ENCODE peak calls at places on chromosomes 13 and 19, in ten cellular contexts. J, W, R, P, S, U, B, Y, X and T are unnamed samples.

GRCh38 chr13:113458218-113459065 is 5.2 kb upstream of the ADPRHL1 start:
- DNase-seq in J (peak; percentile 46), W (no peak), R (no peak), P (peak; percentile 37), S (peak; percentile 14), U (no peak), B (no peak), Y (no peak), X (no peak), T (no peak)

GRCh38 chr19:34504809-34505291 is 23.3 kb downstream of the WTIP start:
- DNase-seq in J (no peak), W (no peak), R (no peak), P (no peak), S (no peak), U (no peak), B (no peak), Y (no peak), X (no peak), T (peak; percentile 77)

GRCh38 chr19:35408284-35409171 is 37.7 kb downstream of the GPR42 start:
- DNase-seq in J (no peak), W (no peak), R (no peak), P (no peak), S (no peak), U (no peak), B (no peak), Y (no peak), X (no peak), T (no peak)

GRCh38 chr19:41990028-41990427 is 4.0 kb downstream of the ATP1A3 start:
- DNase-seq in J (no peak), W (no peak), R (no peak), P (no peak), S (no peak), U (no peak), B (no peak), Y (no peak), X (no peak), T (no peak)

GRCh38 chr13:85266331-85266730 is 532.9 kb downstream of the SLITRK6 start:
- DNase-seq in J (peak; percentile 2), W (no peak), R (no peak), P (peak; percentile 46), S (no peak), U (no peak), B (no peak), Y (no peak), X (no peak), T (no peak)

GRCh38 chr19:37997911-37998344 is 90.9 kb downstream of the SIPA1L3 start:
- DNase-seq in J (no peak), W (peak; percentile 46), R (no peak), P (peak; percentile 97), S (no peak), U (no peak), B (no peak), Y (no peak), X (no peak), T (no peak)

GRCh38 chr13:74773263-74773662 is 639.1 kb upstream of the KLF12 start:
- DNase-seq in J (no peak), W (no peak), R (no peak), P (no peak), S (no peak), U (no peak), B (no peak), Y (no peak), X (no peak), T (no peak)

GRCh38 chr19:7115721-7116120 is 46.2 kb downstream of the ZNF557 start:
- DNase-seq in J (no peak), W (no peak), R (no peak), P (no peak), S (no peak), U (no peak), B (no peak), Y (no peak), X (no peak), T (no peak)

GRCh38 chr19:1769645-1769985 is 16.3 kb downstream of the ONECUT3 start:
- DNase-seq in J (no peak), W (no peak), R (no peak), P (no peak), S (no peak), U (no peak), B (no peak), Y (no peak), X (no peak), T (no peak)

GRCh38 chr13:66933527-66933926 is 296.6 kb downstream of the PCDH9 start:
- DNase-seq in J (no peak), W (no peak), R (no peak), P (no peak), S (no peak), U (no peak), B (no peak), Y (no peak), X (no peak), T (no peak)

GRCh38 chr19:375395-376110 is 31.0 kb upstream of the MIER2 start:
- DNase-seq in J (no peak), W (no peak), R (no peak), P (no peak), S (no peak), U (no peak), B (no peak), Y (no peak), X (no peak), T (no peak)

GRCh38 chr19:36008336-36008978 is at the start of gene SYNE4:
- DNase-seq in J (peak; percentile 57), W (no peak), R (no peak), P (no peak), S (no peak), U (peak; percentile 74), B (no peak), Y (no peak), X (no peak), T (no peak)

GRCh38 chr13:98313023-98313937 is 136.2 kb upstream of the RNF113B start:
- DNase-seq in J (no peak), W (no peak), R (no peak), P (no peak), S (no peak), U (peak; percentile 63), B (no peak), Y (no peak), X (no peak), T (no peak)

GRCh38 chr19:30202060-30202600 is 170.1 kb upstream of the ZNF536 start:
- DNase-seq in J (no peak), W (no peak), R (no peak), P (no peak), S (no peak), U (no peak), B (no peak), Y (no peak), X (no peak), T (peak; percentile 52)

GRCh38 chr19:4730740-4731171 is 7.1 kb upstream of the DPP9 start:
- DNase-seq in J (peak; percentile 58), W (peak; percentile 39), R (no peak), P (peak; percentile 41), S (peak; percentile 47), U (no peak), B (peak; percentile 39), Y (no peak), X (no peak), T (no peak)

GRCh38 chr13:23551213-23552008 is 18.8 kb upstream of the TNFRSF19 start:
- DNase-seq in J (no peak), W (peak; percentile 50), R (no peak), P (no peak), S (no peak), U (no peak), B (no peak), Y (no peak), X (no peak), T (no peak)

GRCh38 chr19:50777830-50778303 is 7.6 kb downstream of the GPR32 start:
- DNase-seq in J (peak; percentile 57), W (peak; percentile 58), R (no peak), P (peak; percentile 42), S (no peak), U (no peak), B (no peak), Y (peak; percentile 60), X (no peak), T (no peak)

GRCh38 chr13:40271931-40272775 is 394.3 kb downstream of the FOXO1 start:
- DNase-seq in J (no peak), W (no peak), R (peak; percentile 7), P (peak; percentile 31), S (no peak), U (peak; percentile 66), B (peak; percentile 31), Y (no peak), X (peak; percentile 67), T (peak; percentile 97)

GRCh38 chr13:99269627-99270252 is 11.6 kb upstream of the GPR18 start:
- DNase-seq in J (no peak), W (peak; percentile 71), R (no peak), P (peak; percentile 78), S (no peak), U (no peak), B (no peak), Y (peak; percentile 51), X (no peak), T (no peak)

GRCh38 chr13:87426737-87427136 is 244.4 kb upstream of the SLITRK5 start:
- DNase-seq in J (no peak), W (no peak), R (no peak), P (peak; percentile 6), S (no peak), U (no peak), B (no peak), Y (no peak), X (no peak), T (no peak)

GRCh38 chr13:34066344-34066743 is 248.4 kb downstream of the RFC3 start:
- DNase-seq in J (no peak), W (no peak), R (no peak), P (no peak), S (no peak), U (no peak), B (no peak), Y (no peak), X (no peak), T (no peak)

GRCh38 chr19:18865973-18866799 is 29.8 kb downstream of the CERS1 start:
- DNase-seq in J (peak; percentile 87), W (peak; percentile 43), R (no peak), P (peak; percentile 77), S (peak; percentile 91), U (peak; percentile 38), B (peak; percentile 40), Y (no peak), X (peak; percentile 66), T (no peak)

GRCh38 chr19:3403489-3404323 is 37.3 kb downstream of the NFIC start:
- DNase-seq in J (no peak), W (peak; percentile 16), R (no peak), P (peak; percentile 53), S (no peak), U (peak; percentile 87), B (no peak), Y (no peak), X (peak; percentile 93), T (no peak)

GRCh38 chr19:5951338-5951861 is 26.5 kb downstream of the RANBP3 start:
- DNase-seq in J (no peak), W (peak; percentile 77), R (no peak), P (no peak), S (no peak), U (peak; percentile 32), B (no peak), Y (no peak), X (no peak), T (no peak)

GRCh38 chr19:32607479-32607878 is 26.5 kb downstream of the PDCD5 start:
- DNase-seq in J (no peak), W (no peak), R (no peak), P (no peak), S (no peak), U (no peak), B (no peak), Y (no peak), X (no peak), T (no peak)

GRCh38 chr13:23325191-23325590 is 108.3 kb downstream of the SACS start:
- DNase-seq in J (no peak), W (no peak), R (no peak), P (no peak), S (no peak), U (no peak), B (no peak), Y (no peak), X (no peak), T (no peak)

GRCh38 chr19:13530720-13531119 is 24.4 kb upstream of the CACNA1A start:
- DNase-seq in J (no peak), W (no peak), R (no peak), P (no peak), S (no peak), U (no peak), B (no peak), Y (no peak), X (no peak), T (no peak)

GRCh38 chr13:50104493-50104892 is 89.2 kb downstream of the KCNRG start:
- DNase-seq in J (no peak), W (no peak), R (no peak), P (no peak), S (no peak), U (no peak), B (no peak), Y (no peak), X (no peak), T (no peak)